ENCODE peak calls at places on chromosome 3, in six cellular contexts. V, Y, E, W, U and P are unnamed samples. For H3K4me1, the result is how much of the 10 kb centered on the place peaks cover.

GRCh38 chr3:130759692-130760338 is 13.2 kb upstream of the PIK3R4 start:
- DNase-seq in V (peak), E (peak), Y (no peak), U (no peak), W (no peak), P (peak)

GRCh38 chr3:161409069-161409468 is 37.8 kb upstream of the SPTSSB start:
- DNase-seq in U (no peak), Y (no peak), E (no peak), V (no peak), W (no peak), P (no peak)

GRCh38 chr3:127037423-127037841 is 54.5 kb downstream of the PLXNA1 start:
- DNase-seq in W (no peak), U (no peak), Y (peak), E (peak), V (peak), P (no peak)

GRCh38 chr3:141305436-141305835 is 62.9 kb upstream of the ZBTB38 start:
- DNase-seq in W (no peak), Y (no peak), U (no peak), V (no peak), E (no peak), P (no peak)

GRCh38 chr3:18144571-18144970 is 280.6 kb downstream of the SATB1 start:
- DNase-seq in Y (no peak), U (no peak), E (no peak), W (no peak), V (no peak), P (no peak)

GRCh38 chr3:73762855-73763254 is 138.1 kb upstream of the PDZRN3 start:
- DNase-seq in V (no peak), E (no peak), U (no peak), Y (no peak), W (no peak), P (no peak)

GRCh38 chr3:150236683-150237082 is 171.4 kb upstream of the TSC22D2 start:
- DNase-seq in V (no peak), W (no peak), E (no peak), Y (no peak), U (no peak), P (no peak)

GRCh38 chr3:54931182-54931581 is 3.3 kb upstream of the LRTM1 start:
- DNase-seq in E (no peak), Y (no peak), W (no peak), V (no peak), U (no peak), P (no peak)

GRCh38 chr3:42214064-42214463 is 51.9 kb downstream of the CCK start:
- DNase-seq in Y (no peak), W (no peak), E (no peak), U (no peak), V (no peak), P (no peak)

GRCh38 chr3:194259982-194260856 is 90.9 kb downstream of the CPN2 start:
- DNase-seq in E (peak), U (peak), Y (no peak), W (no peak), V (no peak), P (no peak)

GRCh38 chr3:127210654-127210943 is 17.7 kb downstream of the PRR23E start:
- DNase-seq in U (no peak), E (no peak), Y (no peak), V (no peak), W (no peak), P (no peak)

GRCh38 chr3:122996038-122996580 is 31.5 kb downstream of the SEMA5B start:
- DNase-seq in U (no peak), Y (no peak), E (no peak), W (no peak), V (no peak), P (no peak)

GRCh38 chr3:28207000-28207733 is 34.3 kb upstream of the CMC1 start:
- DNase-seq in Y (no peak), V (no peak), U (no peak), W (no peak), E (no peak), P (no peak)

GRCh38 chr3:10792208-10792607 is 23.8 kb upstream of the SLC6A11 start:
- DNase-seq in Y (no peak), V (no peak), W (no peak), U (no peak), E (no peak), P (no peak)

GRCh38 chr3:169661567-169662214 is 1.8 kb downstream of the MECOM start:
- DNase-seq in V (peak), U (no peak), W (no peak), E (peak), Y (no peak), P (no peak)

GRCh38 chr3:152471814-152472605 is 203.3 kb downstream of the MBNL1 start:
- DNase-seq in E (peak), U (no peak), Y (peak), V (peak), W (peak), P (peak)

GRCh38 chr3:118102737-118103136 is 931.9 kb downstream of the IGSF11 start:
- DNase-seq in W (no peak), U (no peak), E (no peak), Y (no peak), V (no peak), P (no peak)

GRCh38 chr3:45719761-45720487 is 30.7 kb downstream of the SACM1L start:
- DNase-seq in E (no peak), W (no peak), V (no peak), U (no peak), Y (no peak), P (no peak)

GRCh38 chr3:105829229-105829628 is 39.6 kb downstream of the CBLB start:
- DNase-seq in Y (no peak), W (no peak), E (no peak), V (no peak), U (no peak), P (no peak)

GRCh38 chr3:70550723-70551319 is 238.4 kb upstream of the MDFIC2 start:
- DNase-seq in Y (peak), U (no peak), W (no peak), V (peak), E (peak), P (peak)

GRCh38 chr3:104909188-104909587 is 457.5 kb upstream of the ALCAM start:
- DNase-seq in Y (no peak), U (no peak), W (no peak), E (no peak), V (no peak), P (no peak)

GRCh38 chr3:35422826-35423601 is 216.3 kb upstream of the ARPP21 start:
- DNase-seq in W (no peak), U (no peak), E (no peak), Y (no peak), V (no peak), P (no peak)

GRCh38 chr3:47394140-47394855 is 13.5 kb downstream of the PTPN23 start:
- DNase-seq in W (no peak), U (no peak), V (no peak), E (no peak), Y (no peak), P (no peak)

GRCh38 chr3:149077638-149078037 is 8.7 kb downstream of the HLTF start:
- DNase-seq in E (no peak), U (no peak), Y (no peak), V (no peak), W (no peak), P (no peak)

GRCh38 chr3:140903196-140903595 is 38.4 kb upstream of the SLC25A36 start:
- DNase-seq in E (no peak), Y (no peak), V (no peak), U (no peak), W (no peak), P (no peak)

GRCh38 chr3:171320721-171321120 is 139.5 kb downstream of the TNIK start:
- DNase-seq in Y (peak), W (no peak), V (no peak), U (no peak), E (no peak), P (no peak)

GRCh38 chr3:113035387-113035982 is 44.7 kb downstream of the GTPBP8 start:
- DNase-seq in W (no peak), E (peak), U (no peak), V (peak), Y (no peak), P (no peak)

GRCh38 chr3:10742031-10742671 is 73.9 kb upstream of the SLC6A11 start:
- DNase-seq in V (no peak), Y (no peak), E (no peak), W (no peak), U (no peak), P (no peak)

GRCh38 chr3:151568095-151568685 is 107.3 kb upstream of the IGSF10 start:
- DNase-seq in V (no peak), E (no peak), W (no peak), U (no peak), Y (no peak), P (no peak)

GRCh38 chr3:101639280-101639963 is 37.5 kb downstream of the ZBTB11 start:
- DNase-seq in W (no peak), E (no peak), U (no peak), V (no peak), Y (no peak), P (no peak)

GRCh38 chr3:31735667-31736066 is 202.9 kb downstream of the STT3B start:
- DNase-seq in V (no peak), W (no peak), Y (no peak), E (no peak), U (no peak), P (no peak)

GRCh38 chr3:179196098-179196497 is 47.9 kb downstream of the PIK3CA start:
- DNase-seq in U (no peak), W (peak), Y (no peak), V (no peak), E (no peak), P (no peak)

GRCh38 chr3:49132437-49133225 is at the start of gene LAMB2:
- DNase-seq in E (peak), Y (peak), V (peak), W (no peak), U (no peak), P (peak)
- TF ChIP-seq POLR2AphosphoS5 in E (peak), Y (peak), V (peak), W (no peak), U (peak), P (peak)

GRCh38 chr3:155423526-155423925 is 130.0 kb upstream of the STRIT1 start:
- DNase-seq in Y (no peak), U (no peak), W (no peak), V (no peak), E (no peak), P (no peak)
- H3K4me1 ChIP-seq in Y (under half), U (under half), W (under half), V (under half), E (under half), P (under half)

GRCh38 chr3:128381609-128382008 is 85.1 kb downstream of the DNAJB8 start:
- DNase-seq in V (no peak), W (no peak), U (no peak), E (no peak), Y (no peak), P (no peak)
- H3K27ac ChIP-seq in V (peak), W (no peak), U (no peak), E (peak), Y (no peak), P (no peak)

GRCh38 chr3:157235291-157235690 is 75.3 kb upstream of the CCNL1 start:
- DNase-seq in V (no peak), E (no peak), W (no peak), U (no peak), Y (no peak), P (no peak)
- TF ChIP-seq POLR2AphosphoS5 in V (no peak), E (no peak), W (no peak), U (no peak), Y (no peak), P (no peak)

DNA sequence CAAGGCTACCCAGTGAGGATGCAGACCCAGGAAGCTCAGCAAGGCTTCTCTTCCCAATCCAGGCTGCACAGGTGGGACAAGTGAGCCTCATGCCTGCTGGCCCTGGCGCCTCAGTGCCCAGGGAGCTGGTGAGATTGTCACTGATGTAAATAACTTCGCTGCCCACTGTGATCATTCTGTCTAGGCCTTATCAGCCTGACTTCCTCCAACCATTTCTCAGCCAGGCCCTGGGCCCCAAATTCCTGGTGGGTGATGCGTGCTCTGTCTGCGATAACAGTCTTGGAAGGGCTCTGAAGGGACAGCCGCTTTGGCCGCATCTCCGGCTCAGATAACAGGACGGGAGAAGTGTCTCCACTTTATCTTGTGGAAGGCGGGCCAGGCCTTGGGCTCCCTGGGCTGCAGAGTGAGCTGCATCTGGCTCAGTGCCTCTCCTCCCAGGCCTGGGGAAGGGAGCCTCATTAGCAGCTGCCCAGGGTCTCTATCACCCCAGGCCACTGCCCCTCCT is 2.2 kb upstream of the FBLN2 start:
- DNase-seq in W (no peak), Y (peak), U (no peak), E (no peak), V (no peak), P (no peak)
- H3K4me1 ChIP-seq in W (under half), Y (under half), U (under half), E (under half), V (under half), P (under half)

DNA sequence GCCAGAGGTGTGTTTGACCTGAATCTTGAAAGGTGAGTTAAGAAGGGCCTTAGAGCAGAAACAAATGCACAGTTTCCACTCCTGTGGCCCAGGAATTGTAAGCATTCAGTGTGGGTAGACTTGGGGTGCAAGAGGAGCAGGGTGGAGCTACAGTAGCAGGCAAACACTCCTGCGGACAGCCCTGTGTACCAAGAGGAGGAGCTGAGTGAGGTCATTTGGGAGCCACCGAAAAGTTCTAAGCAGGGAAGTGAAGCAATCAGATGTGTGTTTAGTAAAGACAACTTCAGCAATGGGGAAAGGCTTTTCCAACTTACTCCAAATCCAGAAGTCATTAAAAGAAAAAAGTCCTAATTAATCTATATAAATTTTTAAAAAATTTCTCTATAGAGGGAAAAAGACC is 99.3 kb downstream of the ARHGEF26 start:
- DNase-seq in V (no peak), W (no peak), U (no peak), E (no peak), Y (no peak), P (no peak)
- H3K27ac ChIP-seq in V (no peak), W (no peak), U (no peak), E (no peak), Y (no peak), P (no peak)